ENCODE peak calls at places on chromosomes 7 and 10, in five cellular contexts. B is posterior cingulate gyrus, X is dorsolateral prefrontal cortex, N is NCI-H2081, T is upper lobe of right lung. W is an unnamed sample.

GRCh38 chr10:119807960-119808697 is 64.5 kb downstream of the MCMBP start:
- DNase-seq in X (no peak), B (no peak), T (no peak), N (peak; percentile 66), W (no peak)

GRCh38 chr7:47600199-47601118 is 18.5 kb upstream of the TNS3 start:
- DNase-seq in N (no peak), X (no peak), B (no peak), T (no peak), W (no peak)

GRCh38 chr10:88991161-88991899 is 732 bp downstream of the FAS start:
- DNase-seq in T (peak; percentile 87), X (no peak), B (peak; percentile 50), N (no peak), W (peak; percentile 31)

GRCh38 chr7:116588225-116588624 is 63.4 kb downstream of the CAV1 start:
- DNase-seq in N (no peak), T (no peak), X (no peak), B (no peak), W (no peak)

GRCh38 chr7:14596421-14596820 is 306.1 kb downstream of the DGKB start:
- DNase-seq in T (no peak), B (no peak), N (no peak), X (no peak), W (no peak)

GRCh38 chr7:22781230-22781711 is 41.4 kb downstream of the TOMM7 start:
- DNase-seq in N (no peak), T (no peak), X (no peak), B (no peak), W (no peak)

GRCh38 chr10:29105516-29106215 is 183.2 kb upstream of the LYZL1 start:
- DNase-seq in X (no peak), T (no peak), B (no peak), N (no peak), W (no peak)

GRCh38 chr10:69253171-69253570 is 25.1 kb upstream of the HK1 start:
- DNase-seq in B (no peak), N (no peak), X (no peak), T (no peak), W (no peak)

GRCh38 chr10:69065406-69066361 is 22.2 kb upstream of the SRGN start:
- DNase-seq in T (no peak), B (no peak), N (no peak), X (no peak), W (no peak)

GRCh38 chr10:60737242-60737641 is 41.0 kb upstream of the CDK1 start:
- DNase-seq in T (no peak), N (no peak), X (no peak), B (no peak), W (no peak)

GRCh38 chr7:15461576-15461975 is 100.2 kb downstream of the AGMO start:
- DNase-seq in T (no peak), X (no peak), B (no peak), N (no peak), W (no peak)

GRCh38 chr7:158868754-158869410 is 12.5 kb downstream of the DYNC2I1 start:
- DNase-seq in T (no peak), B (no peak), X (no peak), N (no peak), W (no peak)

GRCh38 chr7:67625257-67625713 is 628.7 kb downstream of the TYW1 start:
- DNase-seq in N (peak; percentile 77), T (peak; percentile 80), X (peak; percentile 78), B (peak; percentile 72), W (peak; percentile 74)

GRCh38 chr7:34675749-34676374 is 17.8 kb downstream of the NPSR1 start:
- DNase-seq in B (peak; percentile 14), X (no peak), T (no peak), N (peak; percentile 27), W (no peak)

GRCh38 chr10:95237376-95238170 is 43.5 kb downstream of the ACSM6 start:
- DNase-seq in X (no peak), B (no peak), N (peak; percentile 40), T (no peak), W (no peak)

W was measured in occipital lobe.